ENCODE peak calls at places on chromosomes 11 and 22, in four cellular contexts. One of them, this sample, is unnamed.

GRCh38 chr11:22432331-22433065 is 94.3 kb downstream of the SLC17A6 start:
- DNase-seq in IMR-90: peak
- DNase-seq in neuronal stem cell: peak
- DNase-seq in fibroblast of lung: peak
- DNase-seq in this sample: no peak

GRCh38 chr11:2799881-2800654 is 85.5 kb downstream of the CDKN1C start:
- DNase-seq in IMR-90: no peak
- DNase-seq in neuronal stem cell: no peak
- DNase-seq in fibroblast of lung: no peak
- DNase-seq in this sample: no peak

GRCh38 chr11:69242583-69242940 is 51.4 kb upstream of the MYEOV start:
- DNase-seq in IMR-90: no peak
- DNase-seq in neuronal stem cell: no peak
- DNase-seq in fibroblast of lung: no peak
- DNase-seq in this sample: no peak

GRCh38 chr11:123628936-123629683 is 25.3 kb downstream of the SCN3B start:
- DNase-seq in IMR-90: peak
- DNase-seq in neuronal stem cell: no peak
- DNase-seq in fibroblast of lung: peak
- DNase-seq in this sample: no peak

GRCh38 chr11:106012744-106013143 is 9.3 kb downstream of the MSANTD4 start:
- DNase-seq in IMR-90: peak
- DNase-seq in neuronal stem cell: no peak
- DNase-seq in fibroblast of lung: peak
- DNase-seq in this sample: no peak

GRCh38 chr11:6474423-6474792 is 667 bp upstream of the TRIM3 start:
- DNase-seq in IMR-90: no peak
- DNase-seq in neuronal stem cell: no peak
- DNase-seq in fibroblast of lung: no peak
- DNase-seq in this sample: no peak

GRCh38 chr22:20028855-20029549 is 8.1 kb downstream of the TANGO2 start:
- DNase-seq in IMR-90: no peak
- DNase-seq in neuronal stem cell: no peak
- DNase-seq in fibroblast of lung: no peak
- DNase-seq in this sample: no peak

GRCh38 chr11:46557684-46558151 is 36.1 kb downstream of the AMBRA1 start:
- DNase-seq in IMR-90: peak
- DNase-seq in neuronal stem cell: no peak
- DNase-seq in fibroblast of lung: peak
- DNase-seq in this sample: no peak

GRCh38 chr11:44855138-44855849 is 95.4 kb downstream of the TP53I11 start:
- DNase-seq in IMR-90: peak
- DNase-seq in neuronal stem cell: no peak
- DNase-seq in fibroblast of lung: no peak
- DNase-seq in this sample: no peak

GRCh38 chr22:46900549-46900948 is 138.1 kb downstream of the TBC1D22A start:
- DNase-seq in IMR-90: no peak
- DNase-seq in neuronal stem cell: no peak
- DNase-seq in fibroblast of lung: no peak
- DNase-seq in this sample: no peak

GRCh38 chr11:86103808-86104207 is 34.9 kb upstream of the PICALM start:
- DNase-seq in IMR-90: peak
- DNase-seq in neuronal stem cell: no peak
- DNase-seq in fibroblast of lung: peak
- DNase-seq in this sample: no peak

GRCh38 chr11:83583953-83584352 is 297.8 kb upstream of the CCDC90B start:
- DNase-seq in IMR-90: peak
- DNase-seq in neuronal stem cell: no peak
- DNase-seq in fibroblast of lung: peak
- DNase-seq in this sample: peak

GRCh38 chr22:31621507-31622160 is 40.4 kb downstream of the PISD start:
- DNase-seq in IMR-90: no peak
- DNase-seq in neuronal stem cell: no peak
- DNase-seq in fibroblast of lung: no peak
- DNase-seq in this sample: no peak

GRCh38 chr11:128207861-128208321 is 379.5 kb downstream of the ETS1 start:
- DNase-seq in IMR-90: peak
- DNase-seq in neuronal stem cell: no peak
- DNase-seq in fibroblast of lung: peak
- DNase-seq in this sample: peak

GRCh38 chr11:59899532-59899931 is 20.9 kb downstream of the OOSP3 start:
- DNase-seq in IMR-90: no peak
- DNase-seq in neuronal stem cell: no peak
- DNase-seq in fibroblast of lung: no peak
- DNase-seq in this sample: no peak

GRCh38 chr11:85182437-85183109 is 444.6 kb downstream of the DLG2 start:
- DNase-seq in IMR-90: peak
- DNase-seq in neuronal stem cell: peak
- DNase-seq in fibroblast of lung: peak
- DNase-seq in this sample: no peak

GRCh38 chr11:86670179-86670578 is 2.2 kb downstream of the ME3 start:
- DNase-seq in IMR-90: peak
- DNase-seq in neuronal stem cell: no peak
- DNase-seq in fibroblast of lung: no peak
- DNase-seq in this sample: no peak

GRCh38 chr11:128198206-128198605 is 389.2 kb downstream of the ETS1 start:
- DNase-seq in IMR-90: no peak
- DNase-seq in neuronal stem cell: no peak
- DNase-seq in fibroblast of lung: no peak
- DNase-seq in this sample: no peak

GRCh38 chr11:83508804-83509203 is 222.6 kb upstream of the CCDC90B start:
- DNase-seq in IMR-90: no peak
- DNase-seq in neuronal stem cell: no peak
- DNase-seq in fibroblast of lung: no peak
- DNase-seq in this sample: no peak

GRCh38 chr22:27792452-27793165 is 8.9 kb downstream of the MN1 start:
- DNase-seq in IMR-90: no peak
- DNase-seq in neuronal stem cell: no peak
- DNase-seq in fibroblast of lung: no peak
- DNase-seq in this sample: no peak

GRCh38 chr22:45763236-45763624 is 91.6 kb downstream of the ATXN10 start:
- DNase-seq in IMR-90: no peak
- DNase-seq in neuronal stem cell: no peak
- DNase-seq in fibroblast of lung: no peak
- DNase-seq in this sample: no peak

GRCh38 chr11:834371-835316 is 1.9 kb downstream of the CD151 start:
- DNase-seq in IMR-90: peak
- DNase-seq in neuronal stem cell: no peak
- DNase-seq in fibroblast of lung: peak
- DNase-seq in this sample: peak
- H3K4me2 ChIP-seq in IMR-90: peak
- H3K4me2 ChIP-seq in neuronal stem cell: peak
- H3K4me2 ChIP-seq in fibroblast of lung: peak
- H3K4me2 ChIP-seq in this sample: peak

GRCh38 chr11:16909375-16910035 is 104.7 kb downstream of the PLEKHA7 start:
- DNase-seq in IMR-90: no peak
- DNase-seq in neuronal stem cell: no peak
- DNase-seq in fibroblast of lung: no peak
- DNase-seq in this sample: no peak

GRCh38 chr11:16899708-16900107 is 114.5 kb downstream of the PLEKHA7 start:
- DNase-seq in IMR-90: no peak
- DNase-seq in neuronal stem cell: no peak
- DNase-seq in fibroblast of lung: no peak
- DNase-seq in this sample: no peak

GRCh38 chr11:16902979-16903378 is 111.2 kb downstream of the PLEKHA7 start:
- DNase-seq in IMR-90: no peak
- DNase-seq in neuronal stem cell: no peak
- DNase-seq in fibroblast of lung: no peak
- DNase-seq in this sample: no peak

GRCh38 chr11:16902182-16902581 is 112.0 kb downstream of the PLEKHA7 start:
- DNase-seq in IMR-90: peak
- DNase-seq in neuronal stem cell: no peak
- DNase-seq in fibroblast of lung: peak
- DNase-seq in this sample: no peak

DNA sequence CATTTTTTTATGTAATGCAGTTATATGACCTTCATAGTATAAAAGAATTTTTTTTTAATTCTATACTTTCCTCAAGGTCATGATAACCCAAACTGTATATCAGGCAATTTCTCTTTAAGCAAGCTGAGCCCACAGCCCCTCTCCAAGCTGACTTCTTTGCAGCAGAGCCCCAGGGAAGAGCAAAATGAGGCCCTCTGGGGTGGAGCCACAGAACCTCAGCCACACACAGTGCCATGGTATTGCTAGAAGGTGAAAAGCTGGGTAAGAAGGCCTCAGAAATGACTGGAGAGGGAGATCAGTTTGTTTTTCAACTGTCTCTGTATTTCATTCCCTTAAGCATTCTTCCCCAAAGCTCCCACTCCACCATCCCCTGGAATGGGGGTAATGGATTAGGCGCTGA is 108.8 kb downstream of the PLEKHA7 start:
- DNase-seq in IMR-90: no peak
- DNase-seq in neuronal stem cell: no peak
- DNase-seq in fibroblast of lung: no peak
- DNase-seq in this sample: no peak
- H3K4me2 ChIP-seq in IMR-90: no peak
- H3K4me2 ChIP-seq in neuronal stem cell: no peak
- H3K4me2 ChIP-seq in fibroblast of lung: no peak
- H3K4me2 ChIP-seq in this sample: no peak

GRCh38 chr22:50548046-50548912 is 2.6 kb downstream of the KLHDC7B start:
- DNase-seq in IMR-90: no peak
- DNase-seq in neuronal stem cell: no peak
- DNase-seq in fibroblast of lung: no peak
- DNase-seq in this sample: no peak

GRCh38 chr22:50546326-50547230 is 879 bp downstream of the KLHDC7B start:
- DNase-seq in IMR-90: no peak
- DNase-seq in neuronal stem cell: no peak
- DNase-seq in fibroblast of lung: no peak
- DNase-seq in this sample: no peak

GRCh38 chr22:50548913-50549790 is 3.5 kb downstream of the KLHDC7B start:
- DNase-seq in IMR-90: no peak
- DNase-seq in neuronal stem cell: no peak
- DNase-seq in fibroblast of lung: no peak
- DNase-seq in this sample: no peak

GRCh38 chr22:50545522-50546325 is at the start of gene KLHDC7B:
- DNase-seq in IMR-90: peak
- DNase-seq in neuronal stem cell: no peak
- DNase-seq in fibroblast of lung: no peak
- DNase-seq in this sample: no peak

GRCh38 chr22:50547231-50547851 is 1.6 kb downstream of the KLHDC7B start:
- DNase-seq in IMR-90: no peak
- DNase-seq in neuronal stem cell: no peak
- DNase-seq in fibroblast of lung: no peak
- DNase-seq in this sample: no peak
- H3K4me2 ChIP-seq in IMR-90: no peak
- H3K4me2 ChIP-seq in neuronal stem cell: no peak
- H3K4me2 ChIP-seq in fibroblast of lung: no peak
- H3K4me2 ChIP-seq in this sample: no peak

GRCh38 chr22:44108076-44108475 is 72.6 kb upstream of the PARVG start:
- DNase-seq in IMR-90: no peak
- DNase-seq in neuronal stem cell: no peak
- DNase-seq in fibroblast of lung: no peak
- DNase-seq in this sample: no peak

GRCh38 chr22:44111562-44112155 is 69.1 kb upstream of the PARVG start:
- DNase-seq in IMR-90: no peak
- DNase-seq in neuronal stem cell: no peak
- DNase-seq in fibroblast of lung: no peak
- DNase-seq in this sample: no peak

GRCh38 chr22:44109417-44109816 is 71.3 kb upstream of the PARVG start:
- DNase-seq in IMR-90: no peak
- DNase-seq in neuronal stem cell: no peak
- DNase-seq in fibroblast of lung: no peak
- DNase-seq in this sample: no peak

GRCh38 chr22:44108806-44109385 is 71.8 kb upstream of the PARVG start:
- DNase-seq in IMR-90: no peak
- DNase-seq in neuronal stem cell: no peak
- DNase-seq in fibroblast of lung: no peak
- DNase-seq in this sample: no peak

GRCh38 chr22:44112191-44112590 is 68.5 kb upstream of the PARVG start:
- DNase-seq in IMR-90: no peak
- DNase-seq in neuronal stem cell: no peak
- DNase-seq in fibroblast of lung: no peak
- DNase-seq in this sample: no peak
- H3K4me2 ChIP-seq in IMR-90: no peak
- H3K4me2 ChIP-seq in neuronal stem cell: no peak
- H3K4me2 ChIP-seq in fibroblast of lung: no peak
- H3K4me2 ChIP-seq in this sample: no peak

DNA sequence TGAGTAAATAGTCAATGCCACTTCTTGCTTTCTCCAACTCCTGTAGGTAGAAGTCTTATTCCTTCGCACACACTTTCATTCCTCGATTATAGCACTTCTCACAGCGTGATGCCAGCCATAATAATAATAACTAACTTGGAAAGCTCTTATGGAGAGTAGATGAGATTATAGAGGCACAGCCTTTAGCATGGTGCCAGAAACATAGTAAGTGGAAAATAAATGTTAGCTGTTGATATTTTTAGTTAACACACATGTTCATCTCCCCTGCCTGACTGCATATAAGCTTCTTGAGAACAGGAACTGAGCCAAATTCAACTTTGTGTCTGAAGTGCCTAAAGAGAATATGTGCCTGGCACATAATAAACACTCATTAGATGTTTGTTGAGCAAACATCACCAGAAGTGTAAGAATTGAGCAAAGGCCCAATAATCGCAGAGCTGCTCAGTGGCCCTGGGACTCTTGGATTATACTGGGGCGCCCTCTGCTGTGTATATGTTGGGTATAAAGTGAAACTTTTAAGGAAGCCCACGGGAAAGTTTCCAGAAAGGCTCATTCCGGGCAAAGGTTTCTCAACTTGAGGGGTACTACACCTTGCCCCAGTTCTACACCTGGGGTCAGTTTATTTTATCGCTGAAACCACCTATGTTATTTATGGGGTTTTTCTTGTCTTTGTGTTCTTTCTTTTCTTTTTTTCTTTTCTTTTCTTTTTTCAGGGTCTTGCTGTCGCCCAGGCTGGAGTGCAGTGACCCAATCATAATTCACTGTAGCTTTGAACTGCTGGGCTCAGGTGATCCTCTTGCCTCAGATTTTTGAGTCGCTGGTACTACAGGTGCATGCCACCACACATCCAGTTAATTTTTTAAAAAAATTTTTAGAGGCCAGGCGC is 22.3 kb downstream of the SLN start:
- DNase-seq in IMR-90: peak
- DNase-seq in neuronal stem cell: peak
- DNase-seq in fibroblast of lung: peak
- DNase-seq in this sample: no peak
- H3K4me2 ChIP-seq in IMR-90: peak
- H3K4me2 ChIP-seq in neuronal stem cell: no peak
- H3K4me2 ChIP-seq in fibroblast of lung: no peak
- H3K4me2 ChIP-seq in this sample: peak

DNA sequence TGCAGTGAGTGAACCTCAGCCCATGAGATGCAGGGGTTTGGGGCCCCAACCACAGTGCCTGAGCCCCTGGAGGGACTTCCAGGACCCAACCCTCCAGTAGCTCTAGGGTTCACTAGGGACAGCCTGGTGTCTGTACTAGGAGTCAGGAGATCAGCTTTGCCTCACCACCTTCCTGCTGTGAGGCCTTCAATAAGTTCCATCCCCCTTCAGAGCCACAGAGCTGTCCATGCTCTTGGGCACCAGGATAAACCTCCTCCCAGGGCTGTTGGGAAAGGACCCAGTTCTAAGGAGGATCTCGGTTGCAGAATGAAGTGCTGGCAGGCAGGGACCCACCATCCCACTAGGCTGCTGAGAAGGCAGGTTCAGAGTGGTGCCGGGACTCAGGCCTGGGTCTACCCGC is 9.7 kb downstream of the ARHGEF17 start:
- DNase-seq in IMR-90: no peak
- DNase-seq in neuronal stem cell: no peak
- DNase-seq in fibroblast of lung: no peak
- DNase-seq in this sample: no peak
- H3K4me2 ChIP-seq in IMR-90: no peak
- H3K4me2 ChIP-seq in neuronal stem cell: no peak
- H3K4me2 ChIP-seq in fibroblast of lung: no peak
- H3K4me2 ChIP-seq in this sample: no peak

GRCh38 chr11:8989411-8989810 is 14.4 kb downstream of the NRIP3 start:
- DNase-seq in IMR-90: peak
- DNase-seq in neuronal stem cell: no peak
- DNase-seq in fibroblast of lung: peak
- DNase-seq in this sample: no peak
- H3K4me2 ChIP-seq in IMR-90: no peak
- H3K4me2 ChIP-seq in neuronal stem cell: no peak
- H3K4me2 ChIP-seq in fibroblast of lung: peak
- H3K4me2 ChIP-seq in this sample: no peak

This sample was measured in keratinocyte.